ENCODE peak calls at places on chromosomes 4 and X, in six cellular contexts. J is stomach, S is NCI-H1417, N is OCI-LY7, W is left cardiac atrium, Z is GM03348. P is an unnamed sample.

GRCh38 chrX:11791090-11791489 is 33.1 kb downstream of the MSL3 start:
- DNase-seq in S (no peak), Z (no peak), N (no peak), W (no peak), J (no peak), P (no peak)

GRCh38 chr4:169620846-169621228 is 459 bp downstream of the CLCN3 start:
- DNase-seq in S (peak; percentile 4), Z (no peak), W (no peak), J (no peak), N (peak; percentile 41), P (no peak)

GRCh38 chr4:138405439-138405838 is 163.3 kb upstream of the SLC7A11 start:
- DNase-seq in S (no peak), J (no peak), W (no peak), N (no peak), Z (no peak), P (no peak)

GRCh38 chr4:85968945-85969830 is 390.7 kb downstream of the MAPK10 start:
- DNase-seq in S (peak; percentile 79), Z (peak; percentile 66), N (peak; percentile 49), W (no peak), J (no peak), P (no peak)

GRCh38 chr4:151801547-151802516 is 41.0 kb upstream of the GATB start:
- DNase-seq in N (peak; percentile 56), Z (peak; percentile 23), S (peak; percentile 16), J (peak; percentile 58), W (no peak), P (peak; percentile 5)

GRCh38 chr4:38837849-38838248 is 18.8 kb downstream of the TLR6 start:
- DNase-seq in N (no peak), W (no peak), J (no peak), S (no peak), Z (no peak), P (no peak)

GRCh38 chr4:176817222-176817621 is 24.5 kb upstream of the VEGFC start:
- DNase-seq in Z (no peak), J (no peak), W (no peak), S (no peak), N (no peak), P (no peak)

GRCh38 chr4:127196656-127197352 is 436.0 kb upstream of the INTU start:
- DNase-seq in N (no peak), S (no peak), W (no peak), J (no peak), Z (no peak), P (no peak)

GRCh38 chrX:134752558-134752957 is 94.3 kb upstream of the PLAC1 start:
- DNase-seq in N (no peak), Z (no peak), J (no peak), S (no peak), W (no peak), P (no peak)

GRCh38 chr4:47631161-47631560 is 146.1 kb downstream of the ATP10D start:
- DNase-seq in Z (no peak), J (no peak), W (no peak), N (no peak), S (no peak), P (no peak)

GRCh38 chrX:71181558-71181909 is 36.9 kb downstream of the NLGN3 start:
- DNase-seq in N (peak; percentile 57), Z (peak; percentile 6), S (no peak), J (no peak), W (no peak), P (no peak)

GRCh38 chrX:17531500-17531899 is 156.5 kb downstream of the NHS start:
- DNase-seq in S (no peak), Z (no peak), J (no peak), N (no peak), W (no peak), P (no peak)

GRCh38 chr4:66653937-66654336 is 891.4 kb downstream of the CENPC start:
- DNase-seq in W (no peak), Z (peak; percentile 2), J (no peak), S (no peak), N (no peak), P (no peak)

GRCh38 chr4:8385611-8386010 is 54.9 kb downstream of the ACOX3 start:
- DNase-seq in N (no peak), S (no peak), Z (no peak), W (peak; percentile 11), J (no peak), P (no peak)

GRCh38 chr4:121370729-121371325 is 10.0 kb downstream of the QRFPR start:
- DNase-seq in J (peak; percentile 27), Z (peak; percentile 57), N (peak; percentile 27), S (no peak), W (peak; percentile 44), P (peak; percentile 8)

GRCh38 chr4:41319553-41319952 is 62.8 kb downstream of the UCHL1 start:
- DNase-seq in J (no peak), S (no peak), Z (no peak), N (no peak), W (no peak), P (peak; percentile 77)

GRCh38 chr4:15162465-15163283 is 160.4 kb downstream of the CPEB2 start:
- DNase-seq in Z (peak; percentile 51), N (peak; percentile 11), S (no peak), W (no peak), J (no peak), P (no peak)

GRCh38 chrX:16212024-16212423 is 44.7 kb downstream of the MAGEB17 start:
- DNase-seq in J (no peak), Z (peak; percentile 13), S (peak; percentile 7), N (no peak), W (no peak), P (no peak)

GRCh38 chr4:155667538-155668511 is 1.2 kb downstream of the GUCY1A1 start:
- DNase-seq in N (no peak), Z (peak; percentile 57), W (peak; percentile 58), J (no peak), S (no peak), P (peak; percentile 48)

GRCh38 chr4:109552240-109552639 is 7.8 kb upstream of the MCUB start:
- DNase-seq in N (no peak), W (no peak), S (no peak), Z (no peak), J (no peak), P (no peak)

GRCh38 chrX:23964177-23964576 is 56.4 kb downstream of the CXorf58 start:
- DNase-seq in N (no peak), Z (no peak), J (no peak), S (no peak), W (no peak), P (no peak)

GRCh38 chrX:138710311-138710791 is 1.2 kb downstream of the FGF13 start:
- DNase-seq in W (no peak), N (no peak), S (no peak), J (no peak), Z (no peak), P (peak; percentile 3)

GRCh38 chr4:70613182-70613892 is 15.2 kb upstream of the ENAM start:
- DNase-seq in J (no peak), N (peak; percentile 47), W (no peak), Z (no peak), S (no peak), P (no peak)

GRCh38 chrX:17822351-17822750 is 38.7 kb downstream of the RAI2 start:
- DNase-seq in J (no peak), S (no peak), N (no peak), Z (no peak), W (no peak), P (no peak)

GRCh38 chr4:101458914-101459313 is 111.6 kb upstream of the PPP3CA start:
- DNase-seq in N (no peak), W (no peak), Z (no peak), S (no peak), J (no peak), P (no peak)

GRCh38 chrX:10569946-10570345 is 50.4 kb downstream of the MID1 start:
- DNase-seq in J (no peak), W (no peak), Z (peak; percentile 23), N (no peak), S (no peak), P (no peak)

P was measured in prostate gland.